ENCODE peak calls at places on chromosomes 5 and 9, in ten cellular contexts. One of them, this sample, is unnamed.

GRCh38 chr9:3028535-3028934 is 184.6 kb upstream of the PUM3 start:
- DNase-seq in NCI-H774: no peak
- DNase-seq in activated CD8-positive, alpha-beta memory T cell treated with anti-CD3 and anti-CD28 coated beads for 48 hours: no peak
- DNase-seq in tibial artery: no peak
- DNase-seq in Right ventricle myocardium inferior: no peak
- DNase-seq in Daoy: peak
- DNase-seq in stimulated activated CD4-positive, alpha-beta T cell treated with anti-CD3 and anti-CD28 coated beads, Interleukin-4, amount 100 ng/mL, for 48 hours: no peak
- DNase-seq in NCI-H1417: no peak
- DNase-seq in GM03348: no peak
- DNase-seq in activated CD8-positive, alpha-beta T cell treated with anti-CD3 and anti-CD28 coated beads for 36 hours: no peak
- DNase-seq in this sample: no peak

GRCh38 chr9:96738147-96739027 is 39.5 kb downstream of the ZNF510 start:
- DNase-seq in NCI-H774: no peak
- DNase-seq in activated CD8-positive, alpha-beta memory T cell treated with anti-CD3 and anti-CD28 coated beads for 48 hours: no peak
- DNase-seq in tibial artery: no peak
- DNase-seq in Right ventricle myocardium inferior: no peak
- DNase-seq in Daoy: no peak
- DNase-seq in stimulated activated CD4-positive, alpha-beta T cell treated with anti-CD3 and anti-CD28 coated beads, Interleukin-4, amount 100 ng/mL, for 48 hours: no peak
- DNase-seq in NCI-H1417: no peak
- DNase-seq in GM03348: no peak
- DNase-seq in activated CD8-positive, alpha-beta T cell treated with anti-CD3 and anti-CD28 coated beads for 36 hours: no peak
- DNase-seq in this sample: no peak

GRCh38 chr9:90860382-90860781 is 58.8 kb downstream of the SYK start:
- DNase-seq in NCI-H774: no peak
- DNase-seq in activated CD8-positive, alpha-beta memory T cell treated with anti-CD3 and anti-CD28 coated beads for 48 hours: no peak
- DNase-seq in tibial artery: no peak
- DNase-seq in Right ventricle myocardium inferior: no peak
- DNase-seq in Daoy: no peak
- DNase-seq in stimulated activated CD4-positive, alpha-beta T cell treated with anti-CD3 and anti-CD28 coated beads, Interleukin-4, amount 100 ng/mL, for 48 hours: no peak
- DNase-seq in NCI-H1417: no peak
- DNase-seq in GM03348: no peak
- DNase-seq in activated CD8-positive, alpha-beta T cell treated with anti-CD3 and anti-CD28 coated beads for 36 hours: no peak
- DNase-seq in this sample: no peak

GRCh38 chr9:74985041-74985440 is 32.3 kb upstream of the C9orf40 start:
- DNase-seq in NCI-H774: no peak
- DNase-seq in activated CD8-positive, alpha-beta memory T cell treated with anti-CD3 and anti-CD28 coated beads for 48 hours: no peak
- DNase-seq in tibial artery: no peak
- DNase-seq in Right ventricle myocardium inferior: no peak
- DNase-seq in Daoy: no peak
- DNase-seq in stimulated activated CD4-positive, alpha-beta T cell treated with anti-CD3 and anti-CD28 coated beads, Interleukin-4, amount 100 ng/mL, for 48 hours: no peak
- DNase-seq in NCI-H1417: no peak
- DNase-seq in GM03348: no peak
- DNase-seq in activated CD8-positive, alpha-beta T cell treated with anti-CD3 and anti-CD28 coated beads for 36 hours: no peak
- DNase-seq in this sample: no peak

GRCh38 chr9:684950-685340 is 156.6 kb upstream of the DMRT1 start:
- DNase-seq in NCI-H774: no peak
- DNase-seq in activated CD8-positive, alpha-beta memory T cell treated with anti-CD3 and anti-CD28 coated beads for 48 hours: no peak
- DNase-seq in tibial artery: no peak
- DNase-seq in Right ventricle myocardium inferior: no peak
- DNase-seq in Daoy: peak
- DNase-seq in stimulated activated CD4-positive, alpha-beta T cell treated with anti-CD3 and anti-CD28 coated beads, Interleukin-4, amount 100 ng/mL, for 48 hours: no peak
- DNase-seq in NCI-H1417: no peak
- DNase-seq in GM03348: peak
- DNase-seq in activated CD8-positive, alpha-beta T cell treated with anti-CD3 and anti-CD28 coated beads for 36 hours: no peak
- DNase-seq in this sample: no peak

GRCh38 chr5:92328584-92329259 is 945.6 kb upstream of the ARRDC3 start:
- DNase-seq in NCI-H774: no peak
- DNase-seq in activated CD8-positive, alpha-beta memory T cell treated with anti-CD3 and anti-CD28 coated beads for 48 hours: no peak
- DNase-seq in tibial artery: no peak
- DNase-seq in Right ventricle myocardium inferior: peak
- DNase-seq in Daoy: no peak
- DNase-seq in stimulated activated CD4-positive, alpha-beta T cell treated with anti-CD3 and anti-CD28 coated beads, Interleukin-4, amount 100 ng/mL, for 48 hours: no peak
- DNase-seq in NCI-H1417: no peak
- DNase-seq in GM03348: no peak
- DNase-seq in activated CD8-positive, alpha-beta T cell treated with anti-CD3 and anti-CD28 coated beads for 36 hours: no peak
- DNase-seq in this sample: no peak

GRCh38 chr5:150070821-150071220 is 15.5 kb downstream of the CSF1R start:
- DNase-seq in NCI-H774: no peak
- DNase-seq in activated CD8-positive, alpha-beta memory T cell treated with anti-CD3 and anti-CD28 coated beads for 48 hours: no peak
- DNase-seq in tibial artery: no peak
- DNase-seq in Right ventricle myocardium inferior: no peak
- DNase-seq in Daoy: no peak
- DNase-seq in stimulated activated CD4-positive, alpha-beta T cell treated with anti-CD3 and anti-CD28 coated beads, Interleukin-4, amount 100 ng/mL, for 48 hours: no peak
- DNase-seq in NCI-H1417: no peak
- DNase-seq in GM03348: no peak
- DNase-seq in activated CD8-positive, alpha-beta T cell treated with anti-CD3 and anti-CD28 coated beads for 36 hours: no peak
- DNase-seq in this sample: no peak

GRCh38 chr5:130135506-130135905 is 231.2 kb downstream of the CHSY3 start:
- DNase-seq in NCI-H774: no peak
- DNase-seq in activated CD8-positive, alpha-beta memory T cell treated with anti-CD3 and anti-CD28 coated beads for 48 hours: no peak
- DNase-seq in tibial artery: no peak
- DNase-seq in Right ventricle myocardium inferior: no peak
- DNase-seq in Daoy: no peak
- DNase-seq in stimulated activated CD4-positive, alpha-beta T cell treated with anti-CD3 and anti-CD28 coated beads, Interleukin-4, amount 100 ng/mL, for 48 hours: no peak
- DNase-seq in NCI-H1417: no peak
- DNase-seq in GM03348: peak
- DNase-seq in activated CD8-positive, alpha-beta T cell treated with anti-CD3 and anti-CD28 coated beads for 36 hours: no peak
- DNase-seq in this sample: no peak

GRCh38 chr5:108788142-108788541 is 40.4 kb downstream of the FER start:
- DNase-seq in NCI-H774: no peak
- DNase-seq in activated CD8-positive, alpha-beta memory T cell treated with anti-CD3 and anti-CD28 coated beads for 48 hours: no peak
- DNase-seq in tibial artery: peak
- DNase-seq in Right ventricle myocardium inferior: peak
- DNase-seq in Daoy: no peak
- DNase-seq in stimulated activated CD4-positive, alpha-beta T cell treated with anti-CD3 and anti-CD28 coated beads, Interleukin-4, amount 100 ng/mL, for 48 hours: no peak
- DNase-seq in NCI-H1417: no peak
- DNase-seq in GM03348: no peak
- DNase-seq in activated CD8-positive, alpha-beta T cell treated with anti-CD3 and anti-CD28 coated beads for 36 hours: no peak
- DNase-seq in this sample: no peak

GRCh38 chr9:131678499-131679111 is 61.3 kb downstream of the RAPGEF1 start:
- DNase-seq in NCI-H774: peak
- DNase-seq in activated CD8-positive, alpha-beta memory T cell treated with anti-CD3 and anti-CD28 coated beads for 48 hours: peak
- DNase-seq in tibial artery: peak
- DNase-seq in Right ventricle myocardium inferior: peak
- DNase-seq in Daoy: peak
- DNase-seq in stimulated activated CD4-positive, alpha-beta T cell treated with anti-CD3 and anti-CD28 coated beads, Interleukin-4, amount 100 ng/mL, for 48 hours: peak
- DNase-seq in NCI-H1417: no peak
- DNase-seq in GM03348: peak
- DNase-seq in activated CD8-positive, alpha-beta T cell treated with anti-CD3 and anti-CD28 coated beads for 36 hours: peak
- DNase-seq in this sample: no peak

GRCh38 chr9:104090578-104090977 is 3.5 kb upstream of the SMC2 start:
- DNase-seq in NCI-H774: no peak
- DNase-seq in activated CD8-positive, alpha-beta memory T cell treated with anti-CD3 and anti-CD28 coated beads for 48 hours: no peak
- DNase-seq in tibial artery: no peak
- DNase-seq in Right ventricle myocardium inferior: no peak
- DNase-seq in Daoy: no peak
- DNase-seq in stimulated activated CD4-positive, alpha-beta T cell treated with anti-CD3 and anti-CD28 coated beads, Interleukin-4, amount 100 ng/mL, for 48 hours: no peak
- DNase-seq in NCI-H1417: peak
- DNase-seq in GM03348: no peak
- DNase-seq in activated CD8-positive, alpha-beta T cell treated with anti-CD3 and anti-CD28 coated beads for 36 hours: no peak
- DNase-seq in this sample: no peak

GRCh38 chr9:85310531-85311070 is 431.2 kb downstream of the AGTPBP1 start:
- DNase-seq in NCI-H774: no peak
- DNase-seq in activated CD8-positive, alpha-beta memory T cell treated with anti-CD3 and anti-CD28 coated beads for 48 hours: no peak
- DNase-seq in tibial artery: no peak
- DNase-seq in Right ventricle myocardium inferior: no peak
- DNase-seq in Daoy: no peak
- DNase-seq in stimulated activated CD4-positive, alpha-beta T cell treated with anti-CD3 and anti-CD28 coated beads, Interleukin-4, amount 100 ng/mL, for 48 hours: no peak
- DNase-seq in NCI-H1417: no peak
- DNase-seq in GM03348: no peak
- DNase-seq in activated CD8-positive, alpha-beta T cell treated with anti-CD3 and anti-CD28 coated beads for 36 hours: peak
- DNase-seq in this sample: no peak

GRCh38 chr9:78879324-78880100 is 582.6 kb downstream of the PSAT1 start:
- DNase-seq in NCI-H774: no peak
- DNase-seq in activated CD8-positive, alpha-beta memory T cell treated with anti-CD3 and anti-CD28 coated beads for 48 hours: no peak
- DNase-seq in tibial artery: no peak
- DNase-seq in Right ventricle myocardium inferior: no peak
- DNase-seq in Daoy: no peak
- DNase-seq in stimulated activated CD4-positive, alpha-beta T cell treated with anti-CD3 and anti-CD28 coated beads, Interleukin-4, amount 100 ng/mL, for 48 hours: no peak
- DNase-seq in NCI-H1417: no peak
- DNase-seq in GM03348: no peak
- DNase-seq in activated CD8-positive, alpha-beta T cell treated with anti-CD3 and anti-CD28 coated beads for 36 hours: no peak
- DNase-seq in this sample: no peak

GRCh38 chr5:74556631-74557595 is 83.6 kb downstream of the ENC1 start:
- DNase-seq in NCI-H774: no peak
- DNase-seq in activated CD8-positive, alpha-beta memory T cell treated with anti-CD3 and anti-CD28 coated beads for 48 hours: no peak
- DNase-seq in tibial artery: no peak
- DNase-seq in Right ventricle myocardium inferior: no peak
- DNase-seq in Daoy: no peak
- DNase-seq in stimulated activated CD4-positive, alpha-beta T cell treated with anti-CD3 and anti-CD28 coated beads, Interleukin-4, amount 100 ng/mL, for 48 hours: no peak
- DNase-seq in NCI-H1417: no peak
- DNase-seq in GM03348: peak
- DNase-seq in activated CD8-positive, alpha-beta T cell treated with anti-CD3 and anti-CD28 coated beads for 36 hours: no peak
- DNase-seq in this sample: no peak

GRCh38 chr5:17343675-17344074 is 126.2 kb downstream of the BASP1 start:
- DNase-seq in NCI-H774: no peak
- DNase-seq in activated CD8-positive, alpha-beta memory T cell treated with anti-CD3 and anti-CD28 coated beads for 48 hours: no peak
- DNase-seq in tibial artery: no peak
- DNase-seq in Right ventricle myocardium inferior: no peak
- DNase-seq in Daoy: peak
- DNase-seq in stimulated activated CD4-positive, alpha-beta T cell treated with anti-CD3 and anti-CD28 coated beads, Interleukin-4, amount 100 ng/mL, for 48 hours: no peak
- DNase-seq in NCI-H1417: no peak
- DNase-seq in GM03348: peak
- DNase-seq in activated CD8-positive, alpha-beta T cell treated with anti-CD3 and anti-CD28 coated beads for 36 hours: no peak
- DNase-seq in this sample: no peak

GRCh38 chr9:134593756-134594375 is 47.7 kb upstream of the COL5A1 start:
- DNase-seq in NCI-H774: no peak
- DNase-seq in activated CD8-positive, alpha-beta memory T cell treated with anti-CD3 and anti-CD28 coated beads for 48 hours: no peak
- DNase-seq in tibial artery: no peak
- DNase-seq in Right ventricle myocardium inferior: no peak
- DNase-seq in Daoy: no peak
- DNase-seq in stimulated activated CD4-positive, alpha-beta T cell treated with anti-CD3 and anti-CD28 coated beads, Interleukin-4, amount 100 ng/mL, for 48 hours: no peak
- DNase-seq in NCI-H1417: no peak
- DNase-seq in GM03348: no peak
- DNase-seq in activated CD8-positive, alpha-beta T cell treated with anti-CD3 and anti-CD28 coated beads for 36 hours: no peak
- DNase-seq in this sample: no peak

GRCh38 chr9:133945314-133945975 is 46.7 kb downstream of the VAV2 start:
- DNase-seq in NCI-H774: no peak
- DNase-seq in activated CD8-positive, alpha-beta memory T cell treated with anti-CD3 and anti-CD28 coated beads for 48 hours: no peak
- DNase-seq in tibial artery: no peak
- DNase-seq in Right ventricle myocardium inferior: peak
- DNase-seq in Daoy: no peak
- DNase-seq in stimulated activated CD4-positive, alpha-beta T cell treated with anti-CD3 and anti-CD28 coated beads, Interleukin-4, amount 100 ng/mL, for 48 hours: no peak
- DNase-seq in NCI-H1417: no peak
- DNase-seq in GM03348: no peak
- DNase-seq in activated CD8-positive, alpha-beta T cell treated with anti-CD3 and anti-CD28 coated beads for 36 hours: no peak
- DNase-seq in this sample: no peak

GRCh38 chr5:14476791-14477435 is 104.7 kb upstream of the OTULINL start:
- DNase-seq in NCI-H774: no peak
- DNase-seq in activated CD8-positive, alpha-beta memory T cell treated with anti-CD3 and anti-CD28 coated beads for 48 hours: no peak
- DNase-seq in tibial artery: no peak
- DNase-seq in Right ventricle myocardium inferior: no peak
- DNase-seq in Daoy: no peak
- DNase-seq in stimulated activated CD4-positive, alpha-beta T cell treated with anti-CD3 and anti-CD28 coated beads, Interleukin-4, amount 100 ng/mL, for 48 hours: no peak
- DNase-seq in NCI-H1417: no peak
- DNase-seq in GM03348: peak
- DNase-seq in activated CD8-positive, alpha-beta T cell treated with anti-CD3 and anti-CD28 coated beads for 36 hours: no peak
- DNase-seq in this sample: no peak

GRCh38 chr5:139394123-139394653 is 716 bp downstream of the PROB1 start:
- DNase-seq in NCI-H774: no peak
- DNase-seq in activated CD8-positive, alpha-beta memory T cell treated with anti-CD3 and anti-CD28 coated beads for 48 hours: peak
- DNase-seq in tibial artery: no peak
- DNase-seq in Right ventricle myocardium inferior: no peak
- DNase-seq in Daoy: peak
- DNase-seq in stimulated activated CD4-positive, alpha-beta T cell treated with anti-CD3 and anti-CD28 coated beads, Interleukin-4, amount 100 ng/mL, for 48 hours: no peak
- DNase-seq in NCI-H1417: peak
- DNase-seq in GM03348: peak
- DNase-seq in activated CD8-positive, alpha-beta T cell treated with anti-CD3 and anti-CD28 coated beads for 36 hours: peak
- DNase-seq in this sample: no peak

GRCh38 chr9:18208166-18209059 is 265.5 kb upstream of the ADAMTSL1 start:
- DNase-seq in NCI-H774: no peak
- DNase-seq in activated CD8-positive, alpha-beta memory T cell treated with anti-CD3 and anti-CD28 coated beads for 48 hours: no peak
- DNase-seq in tibial artery: no peak
- DNase-seq in Right ventricle myocardium inferior: no peak
- DNase-seq in Daoy: peak
- DNase-seq in stimulated activated CD4-positive, alpha-beta T cell treated with anti-CD3 and anti-CD28 coated beads, Interleukin-4, amount 100 ng/mL, for 48 hours: no peak
- DNase-seq in NCI-H1417: no peak
- DNase-seq in GM03348: peak
- DNase-seq in activated CD8-positive, alpha-beta T cell treated with anti-CD3 and anti-CD28 coated beads for 36 hours: peak
- DNase-seq in this sample: no peak

GRCh38 chr9:121362813-121363585 is 7.1 kb downstream of the STOM start:
- DNase-seq in NCI-H774: no peak
- DNase-seq in activated CD8-positive, alpha-beta memory T cell treated with anti-CD3 and anti-CD28 coated beads for 48 hours: no peak
- DNase-seq in tibial artery: no peak
- DNase-seq in Right ventricle myocardium inferior: no peak
- DNase-seq in Daoy: peak
- DNase-seq in stimulated activated CD4-positive, alpha-beta T cell treated with anti-CD3 and anti-CD28 coated beads, Interleukin-4, amount 100 ng/mL, for 48 hours: no peak
- DNase-seq in NCI-H1417: no peak
- DNase-seq in GM03348: peak
- DNase-seq in activated CD8-positive, alpha-beta T cell treated with anti-CD3 and anti-CD28 coated beads for 36 hours: no peak
- DNase-seq in this sample: no peak

GRCh38 chr5:7850241-7850532 is 746 bp downstream of the CFAP90 start:
- DNase-seq in NCI-H774: no peak
- DNase-seq in activated CD8-positive, alpha-beta memory T cell treated with anti-CD3 and anti-CD28 coated beads for 48 hours: no peak
- DNase-seq in tibial artery: no peak
- DNase-seq in Right ventricle myocardium inferior: no peak
- DNase-seq in Daoy: no peak
- DNase-seq in stimulated activated CD4-positive, alpha-beta T cell treated with anti-CD3 and anti-CD28 coated beads, Interleukin-4, amount 100 ng/mL, for 48 hours: no peak
- DNase-seq in NCI-H1417: no peak
- DNase-seq in GM03348: no peak
- DNase-seq in activated CD8-positive, alpha-beta T cell treated with anti-CD3 and anti-CD28 coated beads for 36 hours: peak
- DNase-seq in this sample: no peak

GRCh38 chr5:135535820-135536801 is at the start of gene NEUROG1:
- DNase-seq in NCI-H774: peak
- DNase-seq in activated CD8-positive, alpha-beta memory T cell treated with anti-CD3 and anti-CD28 coated beads for 48 hours: no peak
- DNase-seq in tibial artery: no peak
- DNase-seq in Right ventricle myocardium inferior: no peak
- DNase-seq in Daoy: peak
- DNase-seq in stimulated activated CD4-positive, alpha-beta T cell treated with anti-CD3 and anti-CD28 coated beads, Interleukin-4, amount 100 ng/mL, for 48 hours: no peak
- DNase-seq in NCI-H1417: peak
- DNase-seq in GM03348: no peak
- DNase-seq in activated CD8-positive, alpha-beta T cell treated with anti-CD3 and anti-CD28 coated beads for 36 hours: no peak
- DNase-seq in this sample: no peak

GRCh38 chr5:164958688-164959087 is 1453.3 kb downstream of the MAT2B start:
- DNase-seq in NCI-H774: no peak
- DNase-seq in activated CD8-positive, alpha-beta memory T cell treated with anti-CD3 and anti-CD28 coated beads for 48 hours: no peak
- DNase-seq in tibial artery: no peak
- DNase-seq in Right ventricle myocardium inferior: no peak
- DNase-seq in Daoy: no peak
- DNase-seq in stimulated activated CD4-positive, alpha-beta T cell treated with anti-CD3 and anti-CD28 coated beads, Interleukin-4, amount 100 ng/mL, for 48 hours: no peak
- DNase-seq in NCI-H1417: no peak
- DNase-seq in GM03348: no peak
- DNase-seq in activated CD8-positive, alpha-beta T cell treated with anti-CD3 and anti-CD28 coated beads for 36 hours: no peak
- DNase-seq in this sample: no peak

GRCh38 chr5:64834037-64834436 is 65.3 kb downstream of the CWC27 start:
- DNase-seq in NCI-H774: no peak
- DNase-seq in activated CD8-positive, alpha-beta memory T cell treated with anti-CD3 and anti-CD28 coated beads for 48 hours: no peak
- DNase-seq in tibial artery: no peak
- DNase-seq in Right ventricle myocardium inferior: no peak
- DNase-seq in Daoy: no peak
- DNase-seq in stimulated activated CD4-positive, alpha-beta T cell treated with anti-CD3 and anti-CD28 coated beads, Interleukin-4, amount 100 ng/mL, for 48 hours: no peak
- DNase-seq in NCI-H1417: no peak
- DNase-seq in GM03348: no peak
- DNase-seq in activated CD8-positive, alpha-beta T cell treated with anti-CD3 and anti-CD28 coated beads for 36 hours: no peak
- DNase-seq in this sample: no peak

GRCh38 chr5:171595801-171596231 is 176.4 kb downstream of the FGF18 start:
- DNase-seq in NCI-H774: no peak
- DNase-seq in activated CD8-positive, alpha-beta memory T cell treated with anti-CD3 and anti-CD28 coated beads for 48 hours: no peak
- DNase-seq in tibial artery: peak
- DNase-seq in Right ventricle myocardium inferior: no peak
- DNase-seq in Daoy: peak
- DNase-seq in stimulated activated CD4-positive, alpha-beta T cell treated with anti-CD3 and anti-CD28 coated beads, Interleukin-4, amount 100 ng/mL, for 48 hours: no peak
- DNase-seq in NCI-H1417: no peak
- DNase-seq in GM03348: peak
- DNase-seq in activated CD8-positive, alpha-beta T cell treated with anti-CD3 and anti-CD28 coated beads for 36 hours: peak
- DNase-seq in this sample: no peak

GRCh38 chr9:35683323-35683722 is 6.4 kb downstream of the TPM2 start:
- DNase-seq in NCI-H774: no peak
- DNase-seq in activated CD8-positive, alpha-beta memory T cell treated with anti-CD3 and anti-CD28 coated beads for 48 hours: no peak
- DNase-seq in tibial artery: peak
- DNase-seq in Right ventricle myocardium inferior: no peak
- DNase-seq in Daoy: no peak
- DNase-seq in stimulated activated CD4-positive, alpha-beta T cell treated with anti-CD3 and anti-CD28 coated beads, Interleukin-4, amount 100 ng/mL, for 48 hours: no peak
- DNase-seq in NCI-H1417: no peak
- DNase-seq in GM03348: no peak
- DNase-seq in activated CD8-positive, alpha-beta T cell treated with anti-CD3 and anti-CD28 coated beads for 36 hours: no peak
- DNase-seq in this sample: no peak

This sample was measured in NCI-H2107.